ENCODE peak calls at places on chromosomes 1 and 21, in five cellular contexts. H is neuronal stem cell, O is H1, Z is trophoblast cell, B is mesenchymal stem cell. R is an unnamed sample.
A peak's percentile ranks its signal among the peaks of the same experiment; 100 is the strongest.

GRCh38 chr1:9996624-9997582 is at the start of gene RBP7:
- DNase-seq in B (no peak), H (peak; percentile 14), Z (no peak), O (peak; percentile 9), R (peak; percentile 59)

GRCh38 chr1:89735449-89735848 is 85.4 kb upstream of the LRRC8D start:
- DNase-seq in H (no peak), Z (no peak), B (no peak), O (no peak), R (no peak)

GRCh38 chr1:174580801-174581200 is 133.0 kb downstream of the GPR52 start:
- DNase-seq in H (no peak), O (no peak), B (no peak), Z (no peak), R (no peak)

GRCh38 chr1:240356568-240356967 is 255.4 kb downstream of the GREM2 start:
- DNase-seq in Z (no peak), H (no peak), B (no peak), O (no peak), R (no peak)

GRCh38 chr1:20100632-20101355 is 18.5 kb downstream of the PLA2G2D start:
- DNase-seq in H (peak; percentile 24), B (peak; percentile 44), O (peak; percentile 47), Z (peak; percentile 69), R (peak; percentile 84)

GRCh38 chr1:172789840-172790239 is 130.9 kb downstream of the FASLG start:
- DNase-seq in Z (peak; percentile 33), O (no peak), H (no peak), B (no peak), R (no peak)

GRCh38 chr21:35025206-35026152 is 23.6 kb downstream of the RUNX1 start:
- DNase-seq in O (no peak), B (no peak), Z (no peak), H (no peak), R (no peak)

GRCh38 chr1:48875736-48876135 is 99.0 kb upstream of the BEND5 start:
- DNase-seq in B (no peak), Z (no peak), H (no peak), O (no peak), R (no peak)

GRCh38 chr1:44616991-44617702 is 57.1 kb downstream of the TMEM53 start:
- DNase-seq in Z (no peak), B (peak; percentile 41), O (no peak), H (no peak), R (no peak)

GRCh38 chr1:1763657-1764621 is 14.3 kb downstream of the NADK start:
- DNase-seq in H (no peak), Z (peak; percentile 53), B (no peak), O (no peak), R (no peak)

GRCh38 chr1:204925701-204926100 is 55.0 kb downstream of the NFASC start:
- DNase-seq in O (no peak), B (no peak), Z (no peak), H (no peak), R (no peak)

GRCh38 chr1:236377832-236378535 is 16.1 kb upstream of the EDARADD start:
- DNase-seq in O (no peak), H (no peak), Z (no peak), B (no peak), R (no peak)

GRCh38 chr1:212699839-212700596 is at the start of gene BATF3:
- DNase-seq in H (no peak), B (peak; percentile 60), O (no peak), Z (peak; percentile 38), R (no peak)

GRCh38 chr1:84257617-84258016 is 43.9 kb upstream of the SAMD13 start:
- DNase-seq in B (no peak), H (no peak), O (no peak), Z (no peak), R (no peak)

GRCh38 chr1:25573591-25573930 is 30.2 kb downstream of the LDLRAP1 start:
- DNase-seq in O (no peak), Z (peak; percentile 86), H (no peak), B (no peak), R (no peak)

GRCh38 chr1:231226161-231226560 is 14.9 kb upstream of the GNPAT start:
- DNase-seq in O (no peak), H (no peak), B (no peak), Z (no peak), R (no peak)

GRCh38 chr21:43854773-43855633 is 10.0 kb upstream of the AGPAT3 start:
- DNase-seq in Z (no peak), H (no peak), B (peak; percentile 36), O (no peak), R (no peak)

GRCh38 chr1:243713470-243714186 is 136.4 kb downstream of the AKT3 start:
- DNase-seq in Z (no peak), H (peak; percentile 62), O (no peak), B (peak; percentile 70), R (no peak)

GRCh38 chr1:221815660-221816059 is 73.8 kb upstream of the DUSP10 start:
- DNase-seq in Z (no peak), B (no peak), H (no peak), O (no peak), R (no peak)

GRCh38 chr1:34115233-34115632 is 49.8 kb downstream of the CSMD2 start:
- DNase-seq in H (no peak), Z (peak; percentile 1), B (no peak), O (no peak), R (no peak)

GRCh38 chr1:26408604-26409003 is 2.0 kb upstream of the LIN28A start:
- DNase-seq in H (peak; percentile 95), O (no peak), B (peak; percentile 74), Z (peak; percentile 86), R (peak; percentile 89)

GRCh38 chr1:26999440-26999987 is 6.0 kb downstream of the TRNP1 start:
- DNase-seq in H (peak; percentile 59), Z (peak; percentile 81), B (peak; percentile 97), O (peak; percentile 94), R (peak; percentile 96)

GRCh38 chr1:207025144-207025880 is 7.2 kb downstream of the C1orf116 start:
- DNase-seq in H (no peak), B (peak; percentile 41), O (no peak), Z (peak; percentile 39), R (peak; percentile 60)

GRCh38 chr1:183847646-183848045 is 42.7 kb downstream of the RGL1 start:
- DNase-seq in H (no peak), O (no peak), B (no peak), Z (peak; percentile 70), R (no peak)

GRCh38 chr1:38512789-38513188 is 346.8 kb downstream of the RRAGC start:
- DNase-seq in H (no peak), O (no peak), B (no peak), Z (no peak), R (no peak)

GRCh38 chr1:29590583-29591555 is 354.5 kb downstream of the PTPRU start:
- DNase-seq in B (no peak), Z (no peak), O (no peak), H (no peak), R (no peak)

GRCh38 chr1:165686121-165686970 is 12.0 kb downstream of the ALDH9A1 start:
- DNase-seq in O (peak; percentile 19), Z (no peak), B (no peak), H (no peak), R (peak; percentile 34)

GRCh38 chr1:104765115-104765514 is 1015.4 kb downstream of the AMY1C start:
- DNase-seq in H (no peak), Z (no peak), B (peak; percentile 93), O (no peak), R (no peak)

GRCh38 chr1:235176486-235176885 is 15.4 kb upstream of the RBM34 start:
- DNase-seq in Z (no peak), O (no peak), B (no peak), H (no peak), R (no peak)

GRCh38 chr1:71979947-71980346 is 302.4 kb downstream of the NEGR1 start:
- DNase-seq in H (no peak), O (no peak), B (no peak), Z (no peak), R (no peak)

GRCh38 chr1:71986181-71986580 is 296.2 kb downstream of the NEGR1 start:
- DNase-seq in O (no peak), Z (no peak), B (no peak), H (no peak), R (no peak)

GRCh38 chr1:71980543-71980942 is 301.8 kb downstream of the NEGR1 start:
- DNase-seq in B (no peak), H (no peak), O (no peak), Z (no peak), R (no peak)
- H2BK12ac ChIP-seq in B (no peak overlapping the region), H (no peak overlapping the region), O (no peak overlapping the region), Z (no peak overlapping the region), R (no peak overlapping the region)

GRCh38 chr1:160415696-160416298 is 15.4 kb downstream of the VANGL2 start:
- DNase-seq in Z (no peak), B (no peak), O (no peak), H (no peak), R (no peak)
- H2BK12ac ChIP-seq in Z (no peak overlapping the region), B (no peak overlapping the region), O (no peak overlapping the region), H (no peak overlapping the region), R (no peak overlapping the region)

GRCh38 chr1:154941332-154941995 is 4.9 kb upstream of the PMVK start:
- DNase-seq in H (peak; percentile 56), O (no peak), B (peak; percentile 53), Z (peak; percentile 24), R (peak; percentile 60)
- H2BK12ac ChIP-seq in H (no peak overlapping the region), O (no peak overlapping the region), B (no peak overlapping the region), Z (no peak overlapping the region), R (no peak overlapping the region)

DNA sequence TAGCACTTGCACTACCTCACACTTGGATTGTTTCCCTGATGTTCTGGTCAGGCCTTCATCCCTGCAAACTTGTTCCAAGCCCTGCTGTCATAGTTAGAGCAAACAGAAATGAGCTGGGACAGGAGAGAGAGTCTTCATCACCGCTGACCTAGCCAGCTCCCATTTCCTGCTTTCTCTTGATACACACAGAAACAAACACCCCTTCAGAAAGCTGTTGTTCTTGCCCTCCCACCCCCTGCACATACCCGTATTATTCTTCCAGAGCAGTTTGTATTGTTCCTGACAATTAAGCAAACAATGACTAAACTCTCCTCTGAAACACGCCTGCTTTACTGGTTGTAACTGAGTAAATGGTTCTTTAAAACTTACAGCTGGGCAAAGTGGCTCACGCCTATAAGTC is 2.9 kb upstream of the SYT2 start:
- DNase-seq in O (no peak), H (no peak), Z (no peak), B (no peak), R (peak; percentile 20)
- H2BK12ac ChIP-seq in O (peak overlapping the region; percentile 85), H (no peak overlapping the region), Z (no peak overlapping the region), B (no peak overlapping the region), R (no peak overlapping the region)

GRCh38 chr1:103273106-103273505 is 164.8 kb upstream of the COL11A1 start:
- DNase-seq in B (no peak), H (no peak), Z (no peak), O (no peak), R (no peak)
- H2BK12ac ChIP-seq in B (no peak overlapping the region), H (no peak overlapping the region), Z (no peak overlapping the region), O (no peak overlapping the region), R (no peak overlapping the region)

DNA sequence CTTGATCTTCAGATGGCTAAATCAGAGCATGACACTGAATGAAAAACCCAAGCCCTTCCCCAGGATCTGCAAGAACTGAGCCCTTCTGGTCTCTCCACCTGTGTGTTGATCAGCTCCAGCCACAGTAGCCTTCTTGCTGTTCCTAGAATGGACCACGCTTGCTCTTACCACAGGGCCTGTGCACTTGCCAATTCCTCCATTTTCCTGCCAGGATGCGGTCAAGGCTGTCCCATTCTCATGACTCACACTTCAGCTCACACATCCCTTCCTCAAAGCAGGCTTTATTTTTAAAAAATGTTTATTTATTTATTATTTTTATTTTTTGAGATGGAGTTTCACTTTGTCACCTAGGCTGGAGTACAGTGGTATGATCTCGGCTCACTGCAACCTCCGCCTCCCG is 43.6 kb upstream of the GRHL3 start:
- DNase-seq in O (no peak), B (no peak), Z (no peak), H (no peak), R (no peak)
- H2BK12ac ChIP-seq in O (peak overlapping the region; percentile 80), B (no peak overlapping the region), Z (no peak overlapping the region), H (no peak overlapping the region), R (no peak overlapping the region)